ENCODE peak calls at places on chromosomes 1 and 21, in seven cellular contexts. P is non-pigmented ciliary epithelial cell, T is RWPE1, X is fibroblast of the aortic adventitia, Z is right cardiac atrium, B is mesothelial cell of epicardium, K is EH. E is an unnamed sample.
A peak's percentile ranks its signal among the peaks of the same experiment; 100 is the strongest.

GRCh38 chr1:157691285-157691920 is 9.2 kb downstream of the FCRL3 start:
- DNase-seq in P (peak; percentile 3), T (peak; percentile 46), X (peak; percentile 20), Z (no peak), B (no peak), K (peak; percentile 36), E (peak; percentile 44)

GRCh38 chr1:168636200-168636599 is 59.8 kb downstream of the XCL1 start:
- DNase-seq in P (no peak), T (no peak), X (peak; percentile 52), Z (no peak), B (no peak), K (no peak), E (no peak)

GRCh38 chr1:225809842-225810578 is at the start of gene EPHX1:
- DNase-seq in P (peak; percentile 37), T (peak; percentile 97), X (peak; percentile 87), Z (peak; percentile 93), B (peak; percentile 68), K (peak; percentile 90), E (peak; percentile 89)

GRCh38 chr1:88640060-88640459 is 44.0 kb upstream of the PKN2 start:
- DNase-seq in P (no peak), T (no peak), X (no peak), Z (no peak), B (no peak), K (no peak), E (no peak)

GRCh38 chr1:167627615-167627864 is 2.5 kb upstream of the RCSD1 start:
- DNase-seq in P (no peak), T (no peak), X (no peak), Z (no peak), B (no peak), K (no peak), E (no peak)

GRCh38 chr1:74193908-74194307 is 4.1 kb downstream of the LRRIQ3 start:
- DNase-seq in P (peak; percentile 38), T (peak; percentile 3), X (peak; percentile 71), Z (no peak), B (no peak), K (peak; percentile 40), E (peak; percentile 56)

GRCh38 chr1:183841950-183842816 is 37.3 kb downstream of the RGL1 start:
- DNase-seq in P (peak; percentile 91), T (no peak), X (peak; percentile 99), Z (peak; percentile 20), B (no peak), K (peak; percentile 97), E (peak; percentile 98)

GRCh38 chr1:77948841-77949424 is 29.9 kb downstream of the FUBP1 start:
- DNase-seq in P (no peak), T (no peak), X (peak; percentile 51), Z (no peak), B (no peak), K (peak; percentile 53), E (peak; percentile 71)

GRCh38 chr1:15243275-15244043 is 3.6 kb upstream of the FHAD1 start:
- DNase-seq in P (no peak), T (no peak), X (no peak), Z (no peak), B (no peak), K (no peak), E (no peak)

GRCh38 chr1:11691928-11692711 is 610 bp downstream of the DRAXIN start:
- DNase-seq in P (no peak), T (no peak), X (no peak), Z (no peak), B (no peak), K (no peak), E (no peak)

GRCh38 chr1:181128592-181129497 is 40.3 kb downstream of the IER5 start:
- DNase-seq in P (no peak), T (no peak), X (no peak), Z (no peak), B (no peak), K (no peak), E (no peak)

GRCh38 chr21:40334159-40334558 is 466.9 kb downstream of the PCP4 start:
- DNase-seq in P (no peak), T (no peak), X (no peak), Z (no peak), B (no peak), K (no peak), E (no peak)

GRCh38 chr1:58971629-58972140 is 187.8 kb upstream of the JUN start:
- DNase-seq in P (no peak), T (no peak), X (peak; percentile 70), Z (peak; percentile 22), B (no peak), K (peak; percentile 35), E (peak; percentile 57)

GRCh38 chr1:2372551-2373490 is 18.5 kb downstream of the MORN1 start:
- DNase-seq in P (no peak), T (peak; percentile 52), X (no peak), Z (peak; percentile 7), B (peak; percentile 16), K (peak; percentile 57), E (no peak)

GRCh38 chr1:186617860-186618780 is 62.1 kb downstream of the PTGS2 start:
- DNase-seq in P (no peak), T (no peak), X (peak; percentile 83), Z (peak; percentile 46), B (no peak), K (peak; percentile 44), E (peak; percentile 37)

GRCh38 chr1:28775121-28775942 is 36.6 kb upstream of the OPRD1 start:
- DNase-seq in P (no peak), T (peak; percentile 78), X (peak; percentile 59), Z (peak; percentile 87), B (no peak), K (peak; percentile 17), E (peak; percentile 78)

GRCh38 chr1:22717038-22717758 is 6.6 kb downstream of the EPHB2 start:
- DNase-seq in P (no peak), T (no peak), X (no peak), Z (no peak), B (no peak), K (no peak), E (no peak)

GRCh38 chr1:116424863-116425262 is 51.8 kb downstream of the ATP1A1 start:
- DNase-seq in P (no peak), T (no peak), X (no peak), Z (no peak), B (no peak), K (no peak), E (no peak)

GRCh38 chr1:208030320-208031091 is 119.6 kb upstream of the CD34 start:
- DNase-seq in P (no peak), T (no peak), X (peak; percentile 68), Z (peak; percentile 75), B (no peak), K (peak; percentile 58), E (no peak)

GRCh38 chr1:84083321-84083720 is 60.8 kb upstream of the PRKACB start:
- DNase-seq in P (no peak), T (no peak), X (no peak), Z (no peak), B (no peak), K (no peak), E (no peak)

GRCh38 chr1:180674603-180675530 is 43.0 kb downstream of the XPR1 start:
- DNase-seq in P (no peak), T (no peak), X (peak; percentile 18), Z (no peak), B (no peak), K (peak; percentile 10), E (peak; percentile 55)

GRCh38 chr1:118983558-118984021 is 4.6 kb downstream of the TBX15 start:
- DNase-seq in P (no peak), T (no peak), X (no peak), Z (no peak), B (no peak), K (no peak), E (no peak)

GRCh38 chr1:6447016-6447817 is 18.8 kb downstream of the TNFRSF25 start:
- DNase-seq in P (no peak), T (no peak), X (no peak), Z (no peak), B (no peak), K (no peak), E (no peak)

GRCh38 chr1:91092503-91092902 is 70.7 kb upstream of the ZNF644 start:
- DNase-seq in P (no peak), T (no peak), X (no peak), Z (no peak), B (no peak), K (no peak), E (no peak)

GRCh38 chr1:184036517-184036949 is 995 bp downstream of the COLGALT2 start:
- DNase-seq in P (no peak), T (no peak), X (no peak), Z (peak; percentile 53), B (no peak), K (peak; percentile 39), E (no peak)

GRCh38 chr1:12654657-12655056 is 10.8 kb downstream of the AADACL4 start:
- DNase-seq in P (no peak), T (no peak), X (no peak), Z (no peak), B (no peak), K (no peak), E (no peak)

GRCh38 chr1:155938220-155938627 is 3.2 kb upstream of the RXFP4 start:
- DNase-seq in P (no peak), T (peak; percentile 64), X (peak; percentile 80), Z (no peak), B (no peak), K (peak; percentile 84), E (peak; percentile 83)

GRCh38 chr1:42260376-42261078 is 74.5 kb downstream of the FOXJ3 start:
- DNase-seq in P (no peak), T (no peak), X (no peak), Z (no peak), B (no peak), K (no peak), E (no peak)

GRCh38 chr1:25543425-25544242 is at the start of gene LDLRAP1:
- DNase-seq in P (no peak), T (peak; percentile 88), X (peak; percentile 68), Z (peak; percentile 83), B (peak; percentile 48), K (peak; percentile 80), E (peak; percentile 77)